ENCODE peak calls at places on chromosomes 13 and 19, in four cellular contexts. X, G, T and Q are unnamed samples.

GRCh38 chr19:7293795-7294570 is at the start of gene INSR:
- DNase-seq in X (peak; percentile 89), G (peak; percentile 97), T (peak; percentile 65), Q (peak; percentile 79)

GRCh38 chr19:31448221-31448657 is 99.0 kb upstream of the TSHZ3 start:
- DNase-seq in X (peak; percentile 25), T (peak; percentile 72), G (peak; percentile 39), Q (no peak)

GRCh38 chr13:41352935-41353801 is 42.1 kb downstream of the NAA16 start:
- DNase-seq in T (no peak), G (peak; percentile 77), X (peak; percentile 69), Q (peak; percentile 73)

GRCh38 chr19:48962029-48962848 is 2.9 kb upstream of the FTL start:
- DNase-seq in T (no peak), X (no peak), G (peak; percentile 33), Q (peak; percentile 63)

GRCh38 chr13:111359930-111360329 is 39.5 kb downstream of the TEX29 start:
- DNase-seq in X (no peak), G (no peak), T (no peak), Q (no peak)

GRCh38 chr19:39497850-39498261 is 891 bp upstream of the DLL3 start:
- DNase-seq in G (peak; percentile 60), X (peak; percentile 34), T (no peak), Q (peak; percentile 62)

GRCh38 chr19:10567696-10568443 is 909 bp downstream of the CDKN2D start:
- DNase-seq in G (peak; percentile 22), X (no peak), T (no peak), Q (no peak)

GRCh38 chr13:110471833-110472162 is 89.7 kb downstream of the RAB20 start:
- DNase-seq in T (no peak), X (peak; percentile 60), G (no peak), Q (peak; percentile 37)

GRCh38 chr13:38045278-38046048 is 175.9 kb upstream of the TRPC4 start:
- DNase-seq in T (no peak), X (peak; percentile 37), G (peak; percentile 17), Q (no peak)

GRCh38 chr19:1513492-1514294 is 874 bp upstream of the ADAMTSL5 start:
- DNase-seq in X (no peak), T (no peak), G (peak; percentile 84), Q (peak; percentile 81)

GRCh38 chr13:109698779-109699178 is 87.6 kb downstream of the IRS2 start:
- DNase-seq in G (peak; percentile 59), X (peak; percentile 88), T (no peak), Q (no peak)

GRCh38 chr13:40969169-40969901 is 49.8 kb downstream of the ELF1 start:
- DNase-seq in X (no peak), G (no peak), T (no peak), Q (peak; percentile 57)

GRCh38 chr19:15466851-15467733 is 2.7 kb upstream of the RASAL3 start:
- DNase-seq in G (no peak), X (peak; percentile 44), T (no peak), Q (peak; percentile 84)